ENCODE peak calls at places on chromosomes 13 and 19, in six cellular contexts. R, T, A, V, C and W are unnamed samples.

GRCh38 chr13:33798023-33798422 is 19.9 kb upstream of the RFC3 start:
- DNase-seq in V (no peak), C (no peak), A (no peak), R (no peak), T (no peak), W (no peak)

GRCh38 chr19:5445667-5446066 is 9.6 kb upstream of the ZNRF4 start:
- DNase-seq in R (peak), C (no peak), T (no peak), V (no peak), A (no peak), W (no peak)

GRCh38 chr19:31913103-31913710 is 432.2 kb upstream of the ZNF507 start:
- DNase-seq in V (no peak), R (no peak), A (no peak), T (no peak), C (no peak), W (no peak)

GRCh38 chr13:39561971-39562370 is 41.0 kb downstream of the LHFPL6 start:
- DNase-seq in C (no peak), V (no peak), T (no peak), A (no peak), R (peak), W (no peak)

GRCh38 chr13:46914341-46914740 is 17.5 kb upstream of the HTR2A start:
- DNase-seq in C (no peak), T (no peak), A (no peak), R (peak), V (no peak), W (no peak)

GRCh38 chr19:50720921-50721291 is 1.3 kb upstream of the SHANK1 start:
- DNase-seq in V (no peak), A (no peak), C (no peak), R (peak), T (no peak), W (no peak)

GRCh38 chr13:20174656-20175405 is 14.0 kb upstream of the GJA3 start:
- DNase-seq in V (peak), A (peak), R (peak), T (peak), C (peak), W (peak)

GRCh38 chr13:108342369-108343289 is 73.1 kb downstream of the TNFSF13B start:
- DNase-seq in T (peak), V (no peak), A (no peak), R (peak), C (no peak), W (no peak)

GRCh38 chr19:10007811-10008211 is 2.5 kb downstream of the COL5A3 start:
- DNase-seq in C (no peak), R (no peak), V (peak), A (no peak), T (no peak), W (no peak)

GRCh38 chr13:48588120-48588519 is 55.2 kb upstream of the RCBTB2 start:
- DNase-seq in R (no peak), C (no peak), A (no peak), T (no peak), V (no peak), W (no peak)

GRCh38 chr13:112959206-112959605 is 9.8 kb upstream of the MCF2L start:
- DNase-seq in A (no peak), C (peak), R (no peak), V (peak), T (no peak), W (no peak)

GRCh38 chr13:78976696-78977095 is 317.7 kb upstream of the OBI1 start:
- DNase-seq in T (no peak), R (no peak), A (no peak), V (no peak), C (no peak), W (no peak)

GRCh38 chr13:29260684-29261083 is 334.8 kb downstream of the SLC7A1 start:
- DNase-seq in R (no peak), A (no peak), T (no peak), V (no peak), C (no peak), W (no peak)

GRCh38 chr19:36049080-36049698 is 4.9 kb downstream of the THAP8 start:
- DNase-seq in R (no peak), C (no peak), V (no peak), A (no peak), T (no peak), W (no peak)

GRCh38 chr13:75725784-75726183 is 89.7 kb downstream of the LMO7 start:
- DNase-seq in R (no peak), T (no peak), A (no peak), C (no peak), V (no peak), W (no peak)

GRCh38 chr19:18832331-18833140 is 777 bp downstream of the UPF1 start:
- DNase-seq in C (no peak), V (no peak), R (peak), T (no peak), A (no peak), W (no peak)

GRCh38 chr13:75135325-75135825 is 346.6 kb downstream of the TBC1D4 start:
- DNase-seq in V (no peak), A (no peak), T (peak), R (peak), C (no peak), W (no peak)

GRCh38 chr13:99265823-99266426 is 7.7 kb upstream of the GPR18 start:
- DNase-seq in T (no peak), V (no peak), R (peak), A (no peak), C (no peak), W (no peak)

GRCh38 chr13:71789952-71790351 is 77.1 kb downstream of the DACH1 start:
- DNase-seq in T (no peak), R (no peak), C (no peak), A (no peak), V (no peak), W (no peak)

GRCh38 chr19:17796013-17796837 is 1.3 kb downstream of the B3GNT3 start:
- DNase-seq in T (no peak), V (no peak), C (no peak), A (no peak), R (peak), W (no peak)

GRCh38 chr13:20525144-20525600 is 485 bp downstream of the CRYL1 start:
- DNase-seq in V (peak), A (peak), C (peak), T (no peak), R (peak), W (no peak)

DNA sequence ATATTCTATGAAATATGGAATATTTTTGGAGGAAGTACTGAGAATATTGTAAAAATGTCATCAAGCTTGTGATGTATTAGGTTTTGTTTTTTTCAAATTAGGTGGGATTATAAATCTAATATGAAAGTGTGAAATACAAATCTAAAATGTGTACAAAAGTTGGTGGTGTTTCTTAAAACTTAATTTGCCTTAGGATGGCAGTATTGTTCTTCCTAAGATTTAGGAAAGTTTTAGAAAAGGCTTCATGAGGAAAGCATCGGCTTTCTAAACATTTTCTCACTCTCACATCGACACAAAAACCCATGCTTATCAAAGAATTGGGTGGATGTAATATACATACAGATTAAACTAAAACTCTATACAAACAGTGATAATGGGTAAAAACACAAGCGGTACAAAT is 972.0 kb upstream of the PCDH20 start:
- DNase-seq in R (no peak), C (no peak), A (no peak), T (peak), V (no peak), W (no peak)
- TF ChIP-seq CTCF in R (no peak), C (no peak), A (no peak), T (peak), V (no peak), W (no peak)

GRCh38 chr13:93227906-93228801 is 1.5 kb downstream of the GPC6 start:
- DNase-seq in C (peak), T (no peak), V (peak), A (peak), R (peak), W (peak)
- H3K4me3 ChIP-seq in C (peak), T (peak), V (peak), A (peak), R (peak), W (peak)

GRCh38 chr13:32496574-32497160 is 41.9 kb downstream of the N4BP2L2 start:
- DNase-seq in C (no peak), V (no peak), A (no peak), R (no peak), T (no peak), W (no peak)
- TF ChIP-seq CTCF in C (no peak), V (no peak), A (no peak), R (no peak), T (no peak), W (no peak)

DNA sequence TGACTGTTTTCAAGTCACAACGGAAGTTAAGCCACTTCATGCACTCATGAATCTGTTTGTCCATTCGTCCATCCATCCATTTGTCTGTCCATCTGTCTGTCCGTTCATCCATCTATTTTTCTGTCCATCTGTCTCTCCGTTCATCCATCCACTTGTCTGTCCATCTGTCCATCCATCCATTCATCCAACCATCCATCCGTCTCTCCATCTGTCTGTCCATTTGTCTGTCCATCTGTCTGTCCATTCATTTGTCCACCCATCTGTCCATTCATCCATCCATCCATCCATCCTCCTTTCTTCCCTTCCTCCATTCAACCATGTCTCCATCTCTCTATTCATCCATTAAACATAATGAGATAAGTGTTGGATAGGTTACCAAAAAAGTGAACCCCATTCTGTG is 123.5 kb upstream of the UQCRFS1 start:
- DNase-seq in C (no peak), V (no peak), R (no peak), A (no peak), T (no peak), W (no peak)
- H3K4me3 ChIP-seq in C (no peak), V (no peak), R (no peak), A (no peak), T (no peak), W (no peak)

DNA sequence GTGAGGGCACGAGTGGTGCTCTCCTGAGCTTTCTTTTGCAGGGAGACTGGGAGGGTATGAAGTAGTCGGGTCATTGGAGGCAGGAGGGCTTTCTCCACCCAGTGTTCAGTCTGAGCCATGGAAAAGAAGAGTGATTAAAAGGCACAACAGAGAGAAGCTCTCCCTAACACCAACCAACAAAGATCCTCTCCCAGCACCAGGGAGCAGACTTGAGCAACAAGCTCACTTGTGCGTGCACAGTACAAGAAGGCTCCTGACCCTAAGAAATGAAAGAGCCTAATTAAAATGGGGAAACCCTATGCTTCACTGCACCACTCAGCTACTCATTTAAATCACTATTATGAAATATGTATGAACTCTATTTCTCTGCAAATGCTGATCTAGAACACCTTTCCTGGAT is 276.3 kb upstream of the SOX21 start:
- DNase-seq in R (no peak), V (no peak), T (no peak), A (no peak), C (no peak), W (no peak)
- TF ChIP-seq CTCF in R (no peak), V (no peak), T (no peak), A (no peak), C (no peak), W (no peak)

GRCh38 chr13:35771898-35772297 is 295.4 kb upstream of the MAB21L1 start:
- DNase-seq in T (peak), C (no peak), A (no peak), V (no peak), R (peak), W (no peak)
- H3K4me3 ChIP-seq in T (no peak), C (no peak), A (no peak), V (no peak), R (no peak), W (no peak)

GRCh38 chr19:34677386-34678084 is at the start of gene ZNF302:
- DNase-seq in R (peak), T (peak), V (peak), C (peak), A (peak), W (peak)
- TF ChIP-seq CTCF in R (no peak), T (no peak), V (no peak), C (no peak), A (peak), W (no peak)

GRCh38 chr13:86932935-86933334 is 738.2 kb upstream of the SLITRK5 start:
- DNase-seq in T (no peak), R (no peak), C (no peak), A (no peak), V (no peak), W (no peak)
- H3K4me3 ChIP-seq in T (no peak), R (no peak), C (no peak), A (no peak), V (no peak), W (no peak)

DNA sequence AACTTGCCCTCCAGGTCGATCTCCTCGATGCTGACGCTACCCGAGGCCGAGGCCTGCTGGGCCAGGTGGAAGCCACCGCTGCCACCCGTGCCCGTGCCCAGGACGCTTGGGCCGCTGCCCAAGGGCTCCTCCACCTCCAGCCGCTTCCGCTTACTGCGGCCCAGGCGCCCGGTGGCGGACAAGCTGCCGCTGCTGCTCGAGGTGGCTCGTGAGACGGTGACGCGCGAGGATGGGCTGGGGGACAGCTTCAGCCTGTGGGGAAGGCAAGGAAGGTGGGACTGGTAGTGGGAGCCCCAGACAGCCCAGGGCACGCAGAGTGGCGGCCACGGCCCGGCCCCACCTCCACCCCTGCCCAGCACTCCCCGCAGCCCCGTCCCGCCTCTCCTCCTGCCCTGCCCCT is 6.5 kb upstream of the TIMM13 start:
- DNase-seq in T (no peak), R (no peak), C (no peak), A (no peak), V (no peak), W (no peak)
- TF ChIP-seq CTCF in T (no peak), R (no peak), C (no peak), A (no peak), V (no peak), W (no peak)